ENCODE peak calls at places on chromosomes 6 and 20, in six cellular contexts. Q, H, X, G, W and C are unnamed samples.

GRCh38 chr6:11538049-11538798 is 675 bp downstream of the TMEM170B start:
- DNase-seq in Q (peak; percentile 9), H (peak; percentile 24), X (no peak), G (peak; percentile 13), W (peak; percentile 49), C (peak; percentile 15)

GRCh38 chr6:47235964-47236760 is 73.5 kb downstream of the TNFRSF21 start:
- DNase-seq in Q (no peak), H (no peak), X (no peak), G (no peak), W (no peak), C (no peak)

GRCh38 chr6:44001318-44001868 is 125.9 kb downstream of the MRPL14 start:
- DNase-seq in Q (no peak), H (peak; percentile 61), X (peak; percentile 57), G (no peak), W (peak; percentile 49), C (no peak)

GRCh38 chr6:108665495-108666196 is 104.9 kb downstream of the FOXO3 start:
- DNase-seq in Q (no peak), H (peak; percentile 42), X (no peak), G (no peak), W (no peak), C (no peak)

GRCh38 chr6:90105766-90106165 is 190.9 kb downstream of the BACH2 start:
- DNase-seq in Q (no peak), H (no peak), X (no peak), G (no peak), W (no peak), C (no peak)

GRCh38 chr20:35134472-35134871 is 12.7 kb downstream of the EDEM2 start:
- DNase-seq in Q (no peak), H (no peak), X (no peak), G (no peak), W (no peak), C (no peak)

GRCh38 chr6:106629103-106629858 is at the start of the genes QRSL1 and RTN4IP1:
- DNase-seq in Q (peak; percentile 86), H (peak; percentile 91), X (peak; percentile 89), G (peak; percentile 95), W (peak; percentile 93), C (peak; percentile 69)

GRCh38 chr20:33172781-33173180 is 4.8 kb downstream of the BPIFA2 start:
- DNase-seq in Q (no peak), H (no peak), X (peak; percentile 18), G (peak; percentile 40), W (no peak), C (no peak)

GRCh38 chr20:48986899-48987298 is 59.2 kb upstream of the CSE1L start:
- DNase-seq in Q (no peak), H (no peak), X (peak; percentile 18), G (no peak), W (peak; percentile 41), C (no peak)

GRCh38 chr20:45039470-45039811 is 61.5 kb downstream of the KCNS1 start:
- DNase-seq in Q (no peak), H (no peak), X (no peak), G (no peak), W (peak; percentile 48), C (no peak)